ENCODE peak calls at places on chromosomes 13 and 19, in seven cellular contexts. W is astrocyte, N is testis, J is AG04450, G is neural progenitor cell, A is cardiac muscle cell, M is A549. Y is an unnamed sample.

GRCh38 chr19:51020988-51021651 is 1.6 kb upstream of the KLK10 start:
- DNase-seq in J (peak), W (peak), M (peak), A (peak), G (peak), N (peak), Y (no peak)

GRCh38 chr13:27018882-27019281 is 152.7 kb downstream of the USP12 start:
- DNase-seq in J (no peak), W (no peak), A (no peak), M (no peak), N (no peak), G (no peak), Y (no peak)

GRCh38 chr19:54204767-54205468 is 4.3 kb downstream of the RPS9 start:
- DNase-seq in M (no peak), W (no peak), N (no peak), A (no peak), J (no peak), G (no peak), Y (no peak)

GRCh38 chr13:43003729-43004128 is 11.7 kb upstream of the EPSTI1 start:
- DNase-seq in A (no peak), N (no peak), M (no peak), W (no peak), G (no peak), J (no peak), Y (no peak)

GRCh38 chr13:36480726-36481485 is 48.6 kb downstream of the CCNA1 start:
- DNase-seq in M (no peak), J (no peak), N (no peak), W (no peak), A (no peak), G (no peak), Y (no peak)

GRCh38 chr19:2603320-2603719 is 99.2 kb downstream of the GNG7 start:
- DNase-seq in M (no peak), J (no peak), G (peak), A (peak), W (peak), N (peak), Y (no peak)

GRCh38 chr13:112246731-112247470 is 129.3 kb upstream of the SPACA7 start:
- DNase-seq in W (no peak), A (no peak), M (no peak), J (no peak), G (no peak), N (peak), Y (no peak)

GRCh38 chr13:98481511-98481951 is 95.4 kb downstream of the STK24 start:
- DNase-seq in J (no peak), N (no peak), W (no peak), M (no peak), G (no peak), A (no peak), Y (no peak)

GRCh38 chr13:59425211-59425721 is 738.5 kb downstream of the DIAPH3 start:
- DNase-seq in A (peak), N (no peak), G (no peak), J (peak), M (no peak), W (peak), Y (peak)

GRCh38 chr13:46668302-46668720 is 115.3 kb downstream of the LRCH1 start:
- DNase-seq in G (no peak), J (peak), W (peak), M (no peak), N (peak), A (peak), Y (peak)

GRCh38 chr13:112700291-112701060 is 10.6 kb downstream of the ATP11A start:
- DNase-seq in A (no peak), G (no peak), J (no peak), W (no peak), M (no peak), N (no peak), Y (no peak)

GRCh38 chr19:21902596-21902995 is 66.6 kb upstream of the ZNF43 start:
- DNase-seq in G (no peak), M (no peak), W (no peak), J (no peak), A (no peak), N (no peak), Y (no peak)

GRCh38 chr13:21399741-21400140 is 59.4 kb downstream of the ZDHHC20 start:
- DNase-seq in W (peak), N (no peak), G (no peak), A (peak), M (no peak), J (no peak), Y (no peak)

GRCh38 chr13:43298799-43299198 is 275.4 kb downstream of the DNAJC15 start:
- DNase-seq in N (no peak), A (no peak), J (no peak), W (no peak), G (no peak), M (no peak), Y (no peak)

GRCh38 chr19:39160523-39160861 is 34.9 kb downstream of the PAK4 start:
- DNase-seq in A (peak), M (no peak), N (peak), G (no peak), W (peak), J (peak), Y (peak)

GRCh38 chr13:31846984-31847752 is 107.8 kb downstream of the RXFP2 start:
- DNase-seq in A (peak), W (no peak), G (peak), M (no peak), J (no peak), N (peak), Y (no peak)

GRCh38 chr13:24606486-24607170 is 73.6 kb upstream of the ATP12A start:
- DNase-seq in G (no peak), W (no peak), J (no peak), M (no peak), N (no peak), A (no peak), Y (no peak)

GRCh38 chr13:24610956-24611355 is 69.3 kb upstream of the ATP12A start:
- DNase-seq in N (no peak), G (no peak), J (no peak), W (no peak), M (no peak), A (no peak), Y (no peak)

GRCh38 chr13:24605923-24606372 is 74.3 kb upstream of the ATP12A start:
- DNase-seq in W (no peak), A (peak), G (peak), M (no peak), J (no peak), N (no peak), Y (peak)
- TF ChIP-seq CTCF in W (no peak), A (peak), G (peak), M (peak), J (peak), N (no peak), Y (peak)

GRCh38 chr19:19387108-19387507 is 18.4 kb upstream of the GATAD2A start:
- DNase-seq in N (no peak), G (no peak), W (no peak), J (no peak), M (no peak), A (no peak), Y (no peak)
- H3K4me3 ChIP-seq in N (peak), G (peak), W (peak), J (peak), M (peak), A (peak), Y (peak)

GRCh38 chr19:45200614-45201013 is 22.0 kb downstream of the BLOC1S3 start:
- DNase-seq in N (peak), J (no peak), W (no peak), A (peak), G (peak), M (no peak), Y (no peak)
- TF ChIP-seq CTCF in N (no peak), J (peak), W (no peak), A (peak), G (peak), M (peak), Y (peak)

GRCh38 chr13:85371254-85371653 is 428.0 kb downstream of the SLITRK6 start:
- DNase-seq in G (no peak), J (no peak), M (no peak), N (no peak), W (no peak), A (no peak), Y (no peak)

GRCh38 chr13:85367887-85368286 is 431.3 kb downstream of the SLITRK6 start:
- DNase-seq in N (no peak), J (no peak), M (no peak), G (no peak), A (peak), W (peak), Y (no peak)

GRCh38 chr13:85368686-85369085 is 430.5 kb downstream of the SLITRK6 start:
- DNase-seq in J (no peak), W (no peak), M (no peak), N (no peak), A (no peak), G (no peak), Y (no peak)

GRCh38 chr13:85377783-85378182 is 421.4 kb downstream of the SLITRK6 start:
- DNase-seq in W (no peak), M (no peak), G (no peak), J (no peak), A (no peak), N (no peak), Y (no peak)

DNA sequence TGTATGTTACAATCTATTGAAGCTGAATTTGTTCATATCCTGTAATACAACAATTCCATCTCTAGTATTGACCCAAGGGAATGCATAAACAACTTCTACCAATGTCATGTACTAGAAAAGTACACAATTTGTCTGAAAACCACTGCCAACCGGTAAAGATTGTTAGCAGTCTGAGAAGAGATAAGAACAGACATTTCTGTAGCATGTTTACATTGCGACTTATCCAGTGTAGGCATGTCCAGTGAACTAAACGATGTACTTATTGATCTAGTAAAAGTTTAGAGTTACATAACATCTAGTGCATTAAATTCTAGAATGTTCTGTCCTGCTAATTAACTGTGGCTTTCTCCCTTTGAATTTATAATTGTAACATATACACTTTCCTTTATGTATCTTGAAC is 425.9 kb downstream of the SLITRK6 start:
- DNase-seq in A (no peak), M (no peak), J (no peak), N (no peak), W (no peak), G (no peak), Y (no peak)
- H3K4me3 ChIP-seq in A (no peak), M (no peak), J (no peak), N (no peak), W (no peak), G (no peak), Y (no peak)

GRCh38 chr19:13842294-13843103 is 34.4 kb upstream of the NANOS3 start:
- DNase-seq in N (peak), M (no peak), A (peak), G (peak), W (no peak), J (no peak), Y (no peak)
- TF ChIP-seq CTCF in N (no peak), M (no peak), A (no peak), G (peak), W (no peak), J (no peak), Y (no peak)